ENCODE peak calls at places on chromosomes 7 and 10, in four cellular contexts. S, Z, X and P are unnamed samples.

GRCh38 chr7:157139142-157140117 is 704 bp downstream of the UBE3C start:
- DNase-seq in S (no peak), Z (peak; percentile 68), X (peak; percentile 30), P (peak; percentile 10)

GRCh38 chr10:109920011-109920410 is 3.3 kb downstream of the XPNPEP1 start:
- DNase-seq in S (no peak), Z (no peak), X (no peak), P (no peak)

GRCh38 chr7:120412139-120412538 is 139.2 kb downstream of the KCND2 start:
- DNase-seq in S (no peak), Z (no peak), X (no peak), P (no peak)

GRCh38 chr7:155893176-155893575 is 80.9 kb upstream of the SHH start:
- DNase-seq in S (no peak), Z (no peak), X (no peak), P (no peak)

GRCh38 chr10:113709221-113709838 is 29.6 kb downstream of the CASP7 start:
- DNase-seq in S (peak; percentile 13), Z (no peak), X (no peak), P (no peak)

GRCh38 chr7:155410436-155410835 is 47.5 kb upstream of the EN2 start:
- DNase-seq in S (no peak), Z (no peak), X (no peak), P (no peak)

GRCh38 chr10:18793951-18794350 is 134.7 kb downstream of the ARL5B start:
- DNase-seq in S (no peak), Z (no peak), X (no peak), P (peak; percentile 19)

GRCh38 chr7:37758467-37758866 is 74.9 kb downstream of the GPR141 start:
- DNase-seq in S (no peak), Z (no peak), X (no peak), P (no peak)

GRCh38 chr10:14476641-14477407 is 146.1 kb upstream of the FRMD4A start:
- DNase-seq in S (no peak), Z (no peak), X (no peak), P (peak; percentile 34)

GRCh38 chr7:46633816-46634215 is 712.7 kb upstream of the IGFBP3 start:
- DNase-seq in S (no peak), Z (no peak), X (no peak), P (peak; percentile 7)

GRCh38 chr10:18610517-18610916 is 40.9 kb downstream of the NSUN6 start:
- DNase-seq in S (no peak), Z (peak; percentile 41), X (no peak), P (no peak)

GRCh38 chr7:127409629-127410028 is 17.1 kb upstream of the ZNF800 start:
- DNase-seq in S (no peak), Z (no peak), X (no peak), P (peak; percentile 21)

GRCh38 chr7:22725585-22725984 is 1.4 kb upstream of the IL6 start:
- DNase-seq in S (no peak), Z (no peak), X (no peak), P (no peak)

GRCh38 chr7:98409843-98410242 is 9.0 kb upstream of the BAIAP2L1 start:
- DNase-seq in S (no peak), Z (no peak), X (no peak), P (no peak)

GRCh38 chr7:142188846-142189245 is 69.0 kb downstream of the PRSS58 start:
- DNase-seq in S (no peak), Z (no peak), X (no peak), P (no peak)

GRCh38 chr10:36675458-36675880 is 449.9 kb upstream of the ANKRD30A start:
- DNase-seq in S (no peak), Z (no peak), X (no peak), P (no peak)

GRCh38 chr10:73126343-73126742 is 16.1 kb downstream of the NUDT13 start:
- DNase-seq in S (no peak), Z (no peak), X (no peak), P (no peak)